ENCODE peak calls at places on chromosomes 3 and 15, in six cellular contexts. V is PC-3, S is prostate gland, L is endothelial cell, F is GM12865, D is heart right ventricle. A is an unnamed sample.

GRCh38 chr3:126544596-126545281 is 14.0 kb downstream of the C3orf22 start:
- DNase-seq in V (no peak), S (no peak), L (peak; percentile 1), F (no peak), D (no peak), A (peak; percentile 7)

GRCh38 chr3:174495928-174496327 is 363.2 kb upstream of the NAALADL2 start:
- DNase-seq in V (no peak), S (no peak), L (no peak), F (no peak), D (no peak), A (no peak)

GRCh38 chr3:183185696-183186095 is 23.2 kb upstream of the LAMP3 start:
- DNase-seq in V (peak; percentile 85), S (no peak), L (no peak), F (no peak), D (no peak), A (no peak)

GRCh38 chr3:40290396-40290795 is 19.1 kb upstream of the EIF1B start:
- DNase-seq in V (no peak), S (no peak), L (no peak), F (no peak), D (peak; percentile 25), A (no peak)

GRCh38 chr15:95948371-95948770 is 382.1 kb upstream of the NR2F2 start:
- DNase-seq in V (no peak), S (no peak), L (no peak), F (no peak), D (no peak), A (no peak)

GRCh38 chr3:101791778-101792177 is 12.8 kb downstream of the NXPE3 start:
- DNase-seq in V (no peak), S (no peak), L (no peak), F (peak; percentile 89), D (no peak), A (no peak)

GRCh38 chr3:61452536-61452991 is 108.8 kb upstream of the PTPRG start:
- DNase-seq in V (no peak), S (no peak), L (no peak), F (no peak), D (no peak), A (no peak)

GRCh38 chr3:123130079-123130726 is 63.4 kb downstream of the PDIA5 start:
- DNase-seq in V (no peak), S (no peak), L (no peak), F (no peak), D (no peak), A (no peak)

GRCh38 chr3:96700322-96701315 is 113.8 kb upstream of the EPHA6 start:
- DNase-seq in V (peak; percentile 31), S (no peak), L (peak; percentile 16), F (no peak), D (no peak), A (no peak)

GRCh38 chr15:47959617-47960398 is 161.0 kb upstream of the SLC24A5 start:
- DNase-seq in V (peak; percentile 49), S (no peak), L (no peak), F (peak; percentile 37), D (no peak), A (no peak)

GRCh38 chr15:33226559-33227181 is 32.2 kb upstream of the FMN1 start:
- DNase-seq in V (peak; percentile 81), S (peak; percentile 7), L (no peak), F (peak; percentile 59), D (peak; percentile 59), A (no peak)

GRCh38 chr3:186322761-186323160 is 39.3 kb downstream of the DGKG start:
- DNase-seq in V (no peak), S (no peak), L (no peak), F (no peak), D (peak; percentile 35), A (no peak)

GRCh38 chr3:173584834-173585831 is 187.6 kb downstream of the NLGN1 start:
- DNase-seq in V (peak; percentile 39), S (peak; percentile 10), L (peak; percentile 69), F (no peak), D (peak; percentile 26), A (peak; percentile 20)

GRCh38 chr3:15434756-15435155 is 7.4 kb downstream of the EAF1 start:
- DNase-seq in V (no peak), S (no peak), L (no peak), F (no peak), D (no peak), A (no peak)

GRCh38 chr15:30065025-30065801 is 17.5 kb upstream of the GOLGA8J start:
- DNase-seq in V (peak; percentile 55), S (no peak), L (no peak), F (no peak), D (no peak), A (no peak)

GRCh38 chr15:33580526-33580925 is 269.8 kb downstream of the RYR3 start:
- DNase-seq in V (no peak), S (no peak), L (no peak), F (no peak), D (no peak), A (no peak)

GRCh38 chr15:75836953-75837321 is 6.3 kb upstream of the UBE2Q2 start:
- DNase-seq in V (peak; percentile 71), S (no peak), L (no peak), F (peak; percentile 88), D (no peak), A (no peak)
- TF ChIP-seq CTCF in V (no peak), S (no peak), L (no peak), F (no peak), D (no peak), A (no peak)

GRCh38 chr15:80260566-80260965 is 8.6 kb upstream of the CTXND1 start:
- DNase-seq in V (no peak), S (no peak), L (no peak), F (no peak), D (no peak), A (no peak)
- TF ChIP-seq CTCF in V (no peak), S (no peak), L (no peak), F (no peak), D (no peak), A (no peak)

GRCh38 chr15:78438595-78439285 is 724 bp downstream of the IREB2 start:
- DNase-seq in V (no peak), S (peak; percentile 21), L (peak; percentile 49), F (peak; percentile 41), D (peak; percentile 21), A (peak; percentile 12)
- TF ChIP-seq CTCF in V (peak; percentile 47), S (no peak), L (no peak), F (peak; percentile 6), D (peak; percentile 10), A (peak; percentile 45)

GRCh38 chr15:80242132-80242769 is 9.8 kb downstream of the CTXND1 start:
- DNase-seq in V (peak; percentile 40), S (no peak), L (peak; percentile 56), F (peak; percentile 71), D (no peak), A (peak; percentile 35)
- TF ChIP-seq CTCF in V (peak; percentile 65), S (no peak), L (peak; percentile 50), F (peak; percentile 83), D (peak; percentile 50), A (peak; percentile 75)

GRCh38 chr3:27279153-27279552 is 90.0 kb downstream of the NEK10 start:
- DNase-seq in V (peak; percentile 23), S (no peak), L (no peak), F (no peak), D (no peak), A (no peak)
- TF ChIP-seq CTCF in V (peak; percentile 57), S (no peak), L (no peak), F (peak; percentile 1), D (peak; percentile 44), A (peak; percentile 58)

GRCh38 chr3:143065364-143065763 is 54.2 kb upstream of the CHST2 start:
- DNase-seq in V (no peak), S (no peak), L (no peak), F (no peak), D (no peak), A (no peak)
- TF ChIP-seq CTCF in V (no peak), S (no peak), L (no peak), F (no peak), D (no peak), A (no peak)

GRCh38 chr3:143063018-143063417 is 56.6 kb upstream of the CHST2 start:
- DNase-seq in V (no peak), S (no peak), L (no peak), F (no peak), D (no peak), A (no peak)

GRCh38 chr3:143066033-143066432 is 53.5 kb upstream of the CHST2 start:
- DNase-seq in V (no peak), S (no peak), L (no peak), F (no peak), D (no peak), A (no peak)

GRCh38 chr3:143056372-143056771 is 55.0 kb downstream of the U2SURP start:
- DNase-seq in V (no peak), S (no peak), L (no peak), F (no peak), D (no peak), A (no peak)

GRCh38 chr3:143064777-143065176 is 54.8 kb upstream of the CHST2 start:
- DNase-seq in V (no peak), S (no peak), L (no peak), F (no peak), D (no peak), A (no peak)

DNA sequence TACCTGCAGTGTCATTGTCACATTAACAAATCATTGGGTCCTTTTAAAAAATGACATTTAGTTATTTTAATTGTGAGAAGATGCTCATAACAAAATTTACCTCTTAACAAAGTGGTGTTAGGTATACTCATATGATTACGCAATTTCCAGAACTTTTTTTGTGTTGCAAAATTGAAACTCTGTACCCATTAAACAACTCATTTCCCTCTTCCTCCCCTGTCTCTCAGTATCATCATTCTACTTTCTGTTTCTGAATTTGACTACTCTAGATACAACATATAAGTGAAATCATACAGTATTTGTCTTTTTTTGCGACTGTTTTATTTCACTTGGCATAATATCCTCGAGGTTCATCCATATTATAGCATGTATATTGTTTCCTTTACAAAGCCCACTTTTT is 58.7 kb upstream of the CHST2 start:
- DNase-seq in V (no peak), S (no peak), L (no peak), F (peak; percentile 76), D (no peak), A (no peak)
- TF ChIP-seq CTCF in V (no peak), S (no peak), L (no peak), F (no peak), D (no peak), A (no peak)

GRCh38 chr15:39583586-39584265 is 2.8 kb downstream of the THBS1 start:
- DNase-seq in V (peak; percentile 60), S (no peak), L (peak; percentile 21), F (peak; percentile 44), D (no peak), A (no peak)
- TF ChIP-seq CTCF in V (peak; percentile 65), S (no peak), L (peak; percentile 52), F (peak; percentile 44), D (peak; percentile 31), A (peak; percentile 26)

GRCh38 chr3:169295126-169295525 is 368.4 kb downstream of the MECOM start:
- DNase-seq in V (peak; percentile 52), S (no peak), L (no peak), F (peak; percentile 15), D (no peak), A (no peak)
- TF ChIP-seq CTCF in V (peak; percentile 71), S (no peak), L (peak; percentile 84), F (peak; percentile 12), D (peak; percentile 33), A (peak; percentile 61)